ENCODE peak calls at places on chromosomes 7 and 10, in five cellular contexts. Z is stimulated activated CD4-positive, alpha-beta T cell treated with anti-CD3 and anti-CD28 coated beads, TNF-alpha, amount 100 ng/mL, for 48 hours; W is epithelial cell of esophagus; Y is effector CD4-positive, alpha-beta T cell; U is activated CD4-positive, alpha-beta T cell treated with anti-CD3 and anti-CD28 coated beads, Interleukin-2, amount 50 U/mL, for 4 hours. G is an unnamed sample.
A peak's percentile ranks its signal among the peaks of the same experiment; 100 is the strongest.

GRCh38 chr7:141389423-141389822 is 161.8 kb upstream of the AGK start:
- DNase-seq in W (no peak), Y (no peak), Z (no peak), U (no peak), G (no peak)

GRCh38 chr7:23393636-23394035 is 76.7 kb downstream of the IGF2BP3 start:
- DNase-seq in W (no peak), U (no peak), Y (no peak), Z (no peak), G (no peak)

GRCh38 chr7:102252373-102252982 is 34.2 kb upstream of the SH2B2 start:
- DNase-seq in W (no peak), Y (no peak), Z (no peak), U (no peak), G (no peak)

GRCh38 chr10:51937736-51938135 is 238.3 kb upstream of the CSTF2T start:
- DNase-seq in Z (no peak), U (no peak), Y (no peak), W (peak; percentile 46), G (no peak)

GRCh38 chr7:100034871-100035510 is 14.6 kb upstream of the ZSCAN21 start:
- DNase-seq in W (peak; percentile 30), Z (no peak), Y (no peak), U (no peak), G (no peak)

GRCh38 chr10:19014034-19014433 is 34.6 kb upstream of the MALRD1 start:
- DNase-seq in U (no peak), W (peak; percentile 68), Z (no peak), Y (no peak), G (no peak)

GRCh38 chr10:78749898-78750297 is 318.9 kb upstream of the ZMIZ1 start:
- DNase-seq in Z (no peak), W (no peak), U (no peak), Y (no peak), G (no peak)

GRCh38 chr10:70835895-70836294 is 20.1 kb downstream of the SGPL1 start:
- DNase-seq in U (no peak), W (peak; percentile 20), Z (no peak), Y (no peak), G (no peak)

GRCh38 chr7:95620631-95621030 is 24.3 kb upstream of the PDK4 start:
- DNase-seq in Z (no peak), U (no peak), W (no peak), Y (no peak), G (no peak)

GRCh38 chr7:134927076-134927475 is 59.2 kb upstream of the AGBL3 start:
- DNase-seq in Y (no peak), W (no peak), Z (no peak), U (no peak), G (no peak)

G was measured in stimulated activated naive CD4-positive, alpha-beta T cell.